ENCODE peak calls at places on chromosomes 1 and 21, in six cellular contexts. X is HFFc6, F is GM23338, A is mammary epithelial cell, M is cardiac muscle cell, L is BE2C. H is an unnamed sample.

GRCh38 chr1:200558866-200559459 is 61.6 kb downstream of the KIF14 start:
- DNase-seq in A (peak; percentile 35), L (peak; percentile 25), M (peak; percentile 76), X (peak; percentile 50), F (peak; percentile 59), H (no peak)

GRCh38 chr1:147214842-147215539 is 10.1 kb downstream of the FMO5 start:
- DNase-seq in L (no peak), F (no peak), X (no peak), A (no peak), M (peak; percentile 12), H (no peak)

GRCh38 chr1:13730751-13731482 is 30.9 kb downstream of the PRDM2 start:
- DNase-seq in F (no peak), L (no peak), M (no peak), A (no peak), X (no peak), H (peak; percentile 58)

GRCh38 chr1:240352769-240353168 is 259.2 kb downstream of the GREM2 start:
- DNase-seq in F (no peak), L (no peak), X (no peak), M (peak; percentile 25), A (no peak), H (no peak)

GRCh38 chr1:171841050-171841910 is at the start of gene DNM3:
- DNase-seq in F (peak; percentile 87), A (peak; percentile 72), M (peak; percentile 91), L (peak; percentile 90), X (peak; percentile 18), H (peak; percentile 87)

GRCh38 chr1:26288311-26288941 is 8.5 kb downstream of the SH3BGRL3 start:
- DNase-seq in A (no peak), X (no peak), M (no peak), L (no peak), F (no peak), H (no peak)

GRCh38 chr1:38672692-38673091 is 186.9 kb downstream of the RRAGC start:
- DNase-seq in X (no peak), L (no peak), M (no peak), A (no peak), F (no peak), H (no peak)

GRCh38 chr1:86753700-86754099 is 49.3 kb downstream of the SH3GLB1 start:
- DNase-seq in M (no peak), F (peak; percentile 51), X (no peak), L (no peak), A (peak; percentile 43), H (no peak)

GRCh38 chr1:95854457-95854856 is 620.4 kb downstream of the RWDD3 start:
- DNase-seq in F (no peak), A (no peak), M (no peak), X (no peak), L (no peak), H (no peak)

GRCh38 chr1:192595299-192595698 is 19.7 kb downstream of the RGS1 start:
- DNase-seq in M (no peak), X (no peak), L (no peak), F (no peak), A (no peak), H (no peak)

GRCh38 chr1:244163861-244164562 is 112.9 kb downstream of the ZBTB18 start:
- DNase-seq in L (peak; percentile 33), F (peak; percentile 84), M (peak; percentile 97), X (peak; percentile 96), A (peak; percentile 88), H (no peak)

GRCh38 chr1:180269848-180270766 is 40.0 kb downstream of the LHX4 start:
- DNase-seq in F (peak; percentile 85), A (no peak), L (peak; percentile 29), X (no peak), M (no peak), H (no peak)

GRCh38 chr1:153767519-153767918 is 7.7 kb upstream of the SLC27A3 start:
- DNase-seq in A (no peak), F (no peak), M (no peak), X (no peak), L (no peak), H (no peak)

GRCh38 chr1:47772960-47773682 is 224.1 kb downstream of the TRABD2B start:
- DNase-seq in F (no peak), A (no peak), M (no peak), X (no peak), L (peak; percentile 22), H (no peak)

GRCh38 chr1:13889495-13889894 is 189.5 kb downstream of the PRDM2 start:
- DNase-seq in A (no peak), X (no peak), L (no peak), F (no peak), M (no peak), H (no peak)

GRCh38 chr21:27406297-27407009 is 439.6 kb upstream of the ADAMTS5 start:
- DNase-seq in L (no peak), F (no peak), M (peak; percentile 71), X (no peak), A (no peak), H (no peak)

GRCh38 chr1:39407889-39408640 is 83.4 kb upstream of the BMP8A start:
- DNase-seq in A (no peak), M (no peak), L (no peak), X (no peak), F (peak; percentile 72), H (no peak)

GRCh38 chr1:24107462-24108225 is 4.3 kb downstream of the MYOM3 start:
- DNase-seq in F (no peak), A (peak; percentile 6), M (peak; percentile 68), X (peak; percentile 30), L (no peak), H (no peak)

GRCh38 chr1:23509896-23510295 is 21.1 kb downstream of the E2F2 start:
- DNase-seq in X (no peak), M (no peak), A (no peak), F (no peak), L (no peak), H (no peak)

GRCh38 chr1:206693029-206693428 is 8.3 kb downstream of the MAPKAPK2 start:
- DNase-seq in X (peak; percentile 84), F (no peak), L (no peak), A (no peak), M (peak; percentile 79), H (no peak)

GRCh38 chr1:161887724-161888287 is 121.7 kb downstream of the ATF6 start:
- DNase-seq in X (no peak), L (no peak), A (no peak), M (no peak), F (no peak), H (no peak)

GRCh38 chr1:173823776-173824314 is 628 bp upstream of the DARS2 start:
- DNase-seq in F (no peak), A (no peak), M (peak; percentile 1), X (peak; percentile 51), L (no peak), H (no peak)

GRCh38 chr1:218463194-218464156 is 118.3 kb downstream of the TGFB2 start:
- DNase-seq in X (peak; percentile 63), L (no peak), M (peak; percentile 77), F (no peak), A (peak; percentile 47), H (no peak)

GRCh38 chr1:153430166-153430553 is 13.8 kb downstream of the S100A7A start:
- DNase-seq in A (no peak), X (no peak), F (no peak), M (no peak), L (no peak), H (no peak)

GRCh38 chr1:94514095-94514727 is 27.3 kb downstream of the F3 start:
- DNase-seq in F (peak; percentile 72), L (peak; percentile 17), M (peak; percentile 45), A (no peak), X (no peak), H (no peak)
- TF ChIP-seq CTCF in F (peak; percentile 77), L (peak; percentile 70), M (peak; percentile 77), A (peak; percentile 75), X (peak; percentile 82), H (peak; percentile 31)

DNA sequence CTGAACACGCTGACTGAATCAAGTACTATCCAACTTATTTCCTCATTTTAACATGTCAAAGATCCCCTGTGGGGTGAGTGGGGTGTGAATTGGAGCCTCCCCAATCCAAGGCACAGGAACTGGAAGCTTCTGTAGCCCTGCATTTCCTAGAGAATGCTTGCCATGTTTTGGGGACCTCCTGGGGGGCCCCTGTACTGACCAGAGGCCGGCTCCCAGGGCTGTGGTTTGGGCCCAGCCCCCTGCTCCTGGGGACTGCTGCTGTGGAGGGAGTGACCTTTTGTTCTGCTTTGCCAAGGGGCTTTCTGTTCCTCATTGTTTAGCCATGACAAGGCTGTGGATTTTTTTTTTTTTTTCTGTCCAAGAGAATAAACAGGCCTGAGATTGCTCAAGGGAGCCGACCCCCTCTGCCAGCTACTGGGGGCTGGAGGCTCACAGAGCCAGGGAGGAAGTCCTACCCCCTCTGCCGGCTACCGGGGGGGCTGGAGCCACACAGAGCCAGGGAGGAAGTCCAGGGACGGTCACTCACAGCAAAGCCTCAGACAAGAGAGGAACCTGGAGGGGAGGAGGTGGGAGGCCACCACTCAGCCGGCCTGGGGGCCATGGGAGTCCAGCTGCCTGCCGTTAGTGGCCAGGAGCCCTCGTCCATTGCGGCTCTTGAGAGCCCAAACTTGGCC is 17.4 kb downstream of the TNFRSF1B start:
- DNase-seq in A (no peak), F (no peak), M (peak; percentile 96), L (peak; percentile 31), X (no peak), H (no peak)
- TF ChIP-seq CTCF in A (no peak), F (no peak), M (peak; percentile 47), L (no peak), X (peak; percentile 20), H (no peak)

GRCh38 chr1:119141020-119141424 is 569 bp upstream of the WARS2 start:
- DNase-seq in M (peak; percentile 43), F (peak; percentile 50), L (peak; percentile 39), X (no peak), A (no peak), H (peak; percentile 31)
- TF ChIP-seq CTCF in M (peak; percentile 44), F (peak; percentile 61), L (peak; percentile 37), X (peak; percentile 69), A (no peak), H (peak; percentile 28)

GRCh38 chr1:214603819-214604252 is 841 bp downstream of the CENPF start:
- DNase-seq in L (no peak), F (peak; percentile 26), X (no peak), A (no peak), M (no peak), H (no peak)

GRCh38 chr1:214604543-214604942 is 1.5 kb downstream of the CENPF start:
- DNase-seq in A (no peak), L (no peak), X (peak; percentile 45), F (no peak), M (no peak), H (no peak)

GRCh38 chr1:214602764-214603657 is at the start of gene CENPF:
- DNase-seq in A (peak; percentile 99), L (peak; percentile 95), M (peak; percentile 99), X (peak; percentile 99), F (peak; percentile 100), H (peak; percentile 92)
- TF ChIP-seq CTCF in A (no peak), L (peak; percentile 17), M (peak; percentile 28), X (peak; percentile 55), F (no peak), H (peak; percentile 8)

DNA sequence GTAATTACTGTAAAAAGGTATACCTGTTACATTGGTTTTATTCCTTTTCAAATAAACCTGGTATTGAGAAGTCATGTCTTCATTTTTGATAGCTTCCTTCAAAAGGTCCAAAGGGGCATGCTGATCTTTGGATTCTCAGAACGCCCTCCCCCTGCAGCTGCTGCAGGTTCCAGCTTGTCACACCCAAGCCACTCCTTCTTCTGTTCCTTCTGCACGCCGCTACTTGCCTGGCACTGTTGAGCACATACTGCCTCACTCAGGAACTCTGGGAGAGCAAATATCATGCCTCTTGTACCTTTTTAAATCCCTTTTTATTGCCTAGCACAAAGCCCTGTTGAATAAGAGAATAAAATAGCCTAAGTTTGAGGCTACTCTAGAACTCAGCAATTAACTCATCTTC is 136.9 kb downstream of the BARHL2 start:
- DNase-seq in M (no peak), F (no peak), L (no peak), X (no peak), A (peak; percentile 66), H (no peak)
- TF ChIP-seq CTCF in M (no peak), F (no peak), L (no peak), X (no peak), A (no peak), H (no peak)

GRCh38 chr21:44755227-44755626 is 43.9 kb upstream of the TSPEAR start:
- DNase-seq in F (no peak), L (no peak), M (peak; percentile 88), X (no peak), A (no peak), H (no peak)
- TF ChIP-seq CTCF in F (no peak), L (no peak), M (peak; percentile 39), X (no peak), A (no peak), H (no peak)